ENCODE peak calls at places on chromosomes 6 and 20, in ten cellular contexts. R is upper lobe of right lung; Y is lung; U is left lung; I is naive thymus-derived CD4-positive, alpha-beta T cell; E is heart right ventricle; C is Panc1; S is gastrocnemius medialis; H is lower lobe of right lung; O is aorta. A is an unnamed sample. For H3K36me3, the result is how much of the 10 kb centered on the place peaks cover.

GRCh38 chr6:26156850-26157149 is 69.6 kb downstream of the HFE start:
- ATAC-seq in R (no peak), S (peak), O (peak), H (peak), E (peak), I (no peak), Y (peak), U (peak), C (peak), A (peak)

GRCh38 chr6:41428995-41429417 is 93.6 kb downstream of the NCR2 start:
- ATAC-seq in R (peak), S (no peak), O (peak), H (no peak), U (peak), I (no peak), E (peak), Y (no peak), C (no peak), A (peak)

GRCh38 chr6:54916858-54917257 is 70.3 kb downstream of the FAM83B start:
- ATAC-seq in Y (no peak), R (no peak), S (no peak), E (no peak), I (no peak), O (no peak), C (peak), H (no peak), U (no peak), A (no peak)

GRCh38 chr20:25158043-25158442 is 37.5 kb upstream of the ENTPD6 start:
- ATAC-seq in H (no peak), E (no peak), O (no peak), S (no peak), C (no peak), Y (no peak), U (no peak), R (no peak), I (no peak), A (no peak)

GRCh38 chr6:52877168-52877567 is 32.3 kb downstream of the GSTA3 start:
- ATAC-seq in U (peak), O (no peak), I (no peak), E (no peak), S (no peak), C (no peak), Y (no peak), R (no peak), H (no peak), A (no peak)

GRCh38 chr6:138396709-138397108 is 7.3 kb upstream of the HEBP2 start:
- ATAC-seq in C (no peak), Y (no peak), I (no peak), O (no peak), U (no peak), S (no peak), H (no peak), R (no peak), E (no peak), A (no peak)

GRCh38 chr6:34131326-34132081 is 14.4 kb downstream of the GRM4 start:
- ATAC-seq in H (no peak), Y (no peak), R (peak), S (no peak), O (no peak), I (no peak), C (no peak), U (no peak), E (no peak), A (no peak)

GRCh38 chr6:110033101-110033500 is 55.0 kb downstream of the GPR6 start:
- ATAC-seq in E (no peak), S (no peak), H (no peak), U (no peak), R (no peak), Y (no peak), I (no peak), C (no peak), O (no peak), A (no peak)

GRCh38 chr6:13397359-13398080 is 69.2 kb upstream of the TBC1D7 start:
- ATAC-seq in U (peak), E (no peak), C (no peak), S (no peak), Y (no peak), H (peak), O (no peak), I (peak), R (peak), A (no peak)

GRCh38 chr6:89745728-89746127 is 73.9 kb downstream of the MDN1 start:
- ATAC-seq in O (no peak), Y (no peak), I (no peak), R (no peak), C (no peak), E (no peak), U (no peak), H (no peak), S (no peak), A (no peak)

GRCh38 chr6:167762259-167762962 is 64.3 kb upstream of the AFDN start:
- ATAC-seq in R (no peak), O (no peak), U (no peak), H (no peak), C (no peak), E (peak), Y (no peak), I (no peak), S (peak), A (no peak)

GRCh38 chr20:539848-540247 is 3.7 kb downstream of the CSNK2A1 start:
- ATAC-seq in E (no peak), Y (no peak), C (no peak), I (no peak), R (no peak), H (no peak), O (no peak), S (no peak), U (no peak), A (no peak)
- H3K4me3 ChIP-seq in E (no peak), Y (no peak), C (no peak), I (no peak), R (no peak), H (no peak), O (no peak), S (no peak), U (no peak), A (no peak)

GRCh38 chr6:87553159-87553765 is 36.5 kb downstream of the RARS2 start:
- ATAC-seq in I (no peak), Y (no peak), C (no peak), S (no peak), O (no peak), H (no peak), R (no peak), U (no peak), E (no peak), A (no peak)

GRCh38 chr6:87555506-87555905 is 34.3 kb downstream of the RARS2 start:
- ATAC-seq in Y (no peak), R (no peak), H (no peak), O (no peak), S (no peak), E (no peak), U (no peak), I (no peak), C (no peak), A (no peak)

DNA sequence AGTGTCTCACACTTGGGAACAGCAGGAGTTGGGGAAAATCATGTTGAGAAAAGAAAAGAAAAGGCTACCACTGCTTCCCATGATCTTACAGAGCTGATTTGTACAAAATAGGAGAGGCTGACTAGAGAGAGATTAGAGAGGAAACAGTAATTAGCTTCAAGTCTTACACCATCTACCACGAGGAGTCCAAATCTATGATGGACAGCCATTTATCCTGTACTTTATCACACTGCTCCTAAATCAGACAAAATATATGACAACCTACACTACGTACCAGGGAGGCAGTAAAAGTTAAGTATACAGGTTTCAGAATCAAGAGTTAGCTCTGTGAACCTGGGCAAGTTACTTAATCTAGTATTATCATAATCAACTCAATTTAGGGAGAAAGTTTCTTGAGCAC is 38.0 kb downstream of the RARS2 start:
- ATAC-seq in S (no peak), I (no peak), E (no peak), H (no peak), O (no peak), U (no peak), R (no peak), Y (no peak), C (no peak), A (no peak)
- H3K36me3 ChIP-seq in S (under half), I (under half), E (half or more), H (half or more), O (under half), U (half or more), R (half or more), Y (under half), C (under half), A (half or more)

GRCh38 chr20:35773154-35773751 is 1.4 kb downstream of the PHF20 start:
- ATAC-seq in C (no peak), I (no peak), Y (no peak), U (peak), O (no peak), E (no peak), S (no peak), H (no peak), R (peak), A (no peak)

GRCh38 chr20:35771689-35772562 is at the start of gene PHF20:
- ATAC-seq in R (peak), H (peak), I (peak), Y (peak), S (peak), C (peak), O (peak), U (peak), E (peak), A (peak)

GRCh38 chr20:35772563-35773058 is 796 bp downstream of the PHF20 start:
- ATAC-seq in E (no peak), Y (no peak), C (no peak), R (no peak), I (no peak), U (no peak), O (no peak), S (no peak), H (no peak), A (no peak)

GRCh38 chr20:35771367-35771688 is 487 bp upstream of the PHF20 start:
- ATAC-seq in I (no peak), Y (no peak), O (no peak), R (no peak), H (no peak), C (no peak), U (no peak), E (no peak), S (no peak), A (no peak)

GRCh38 chr20:35776513-35777101 is 4.8 kb downstream of the PHF20 start:
- ATAC-seq in O (no peak), H (no peak), C (no peak), I (no peak), R (no peak), Y (no peak), E (no peak), S (peak), U (no peak), A (no peak)
- H3K4me3 ChIP-seq in O (no peak), H (no peak), C (no peak), I (no peak), R (no peak), Y (no peak), E (no peak), S (no peak), U (no peak), A (no peak)

GRCh38 chr20:31780839-31781238 is 38.3 kb upstream of the MYLK2 start:
- ATAC-seq in S (no peak), Y (no peak), O (no peak), E (no peak), H (no peak), R (no peak), C (no peak), U (no peak), I (no peak), A (no peak)

GRCh38 chr20:31785089-31785488 is 34.1 kb upstream of the MYLK2 start:
- ATAC-seq in E (no peak), Y (no peak), S (no peak), H (no peak), I (no peak), R (no peak), U (no peak), C (no peak), O (no peak), A (no peak)

DNA sequence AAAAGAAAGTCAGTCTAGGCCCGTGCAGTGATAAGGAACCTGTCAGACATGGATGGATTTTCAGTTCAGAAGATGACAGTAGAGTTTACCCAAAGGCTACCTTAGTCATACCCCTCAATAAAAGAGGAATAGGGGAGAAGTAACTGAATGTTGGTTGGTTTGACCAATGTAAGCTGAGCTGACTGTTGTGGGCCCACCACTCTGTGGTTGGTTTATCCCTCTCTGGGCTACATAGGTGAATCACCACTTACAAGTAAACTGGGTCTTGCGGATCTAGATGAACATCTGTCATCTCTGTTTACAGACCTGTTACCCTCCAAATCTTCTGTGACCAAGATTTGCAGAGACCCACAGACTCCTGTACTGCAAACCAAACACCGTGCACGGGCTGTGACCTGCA is 37.2 kb upstream of the MYLK2 start:
- ATAC-seq in E (no peak), Y (no peak), O (no peak), U (no peak), C (peak), S (no peak), I (no peak), H (no peak), R (no peak), A (no peak)
- H3K36me3 ChIP-seq in E (under half), Y (under half), O (under half), U (under half), C (half or more), S (under half), I (under half), H (under half), R (under half), A (under half)